ENCODE peak calls at places on chromosomes 6 and 20, in four cellular contexts. One of them, this sample, is unnamed.

GRCh38 chr6:1554881-1555569 is 54.7 kb upstream of the FOXC1 start:
- DNase-seq in brain microvascular endothelial cell: peak
- DNase-seq in heart right ventricle: peak
- DNase-seq in A549: peak
- DNase-seq in this sample: peak

GRCh38 chr6:144006731-144007454 is 1.2 kb downstream of the PLAGL1 start:
- DNase-seq in brain microvascular endothelial cell: peak
- DNase-seq in heart right ventricle: no peak
- DNase-seq in A549: peak
- DNase-seq in this sample: peak

GRCh38 chr6:143607959-143608358 is 69.8 kb upstream of the PHACTR2 start:
- DNase-seq in brain microvascular endothelial cell: no peak
- DNase-seq in heart right ventricle: no peak
- DNase-seq in A549: no peak
- DNase-seq in this sample: no peak

GRCh38 chr6:91812596-91813274 is 1225.9 kb upstream of the MAP3K7 start:
- DNase-seq in brain microvascular endothelial cell: no peak
- DNase-seq in heart right ventricle: no peak
- DNase-seq in A549: no peak
- DNase-seq in this sample: no peak

GRCh38 chr20:47262365-47263013 is 94.0 kb downstream of the ZMYND8 start:
- DNase-seq in brain microvascular endothelial cell: no peak
- DNase-seq in heart right ventricle: no peak
- DNase-seq in A549: no peak
- DNase-seq in this sample: no peak

GRCh38 chr6:85516168-85516567 is 66.3 kb downstream of the NT5E start:
- DNase-seq in brain microvascular endothelial cell: no peak
- DNase-seq in heart right ventricle: no peak
- DNase-seq in A549: no peak
- DNase-seq in this sample: no peak

GRCh38 chr6:7108964-7109836 is 1.4 kb downstream of the RREB1 start:
- DNase-seq in brain microvascular endothelial cell: peak
- DNase-seq in heart right ventricle: peak
- DNase-seq in A549: peak
- DNase-seq in this sample: peak

GRCh38 chr20:50050660-50051308 is 62.2 kb downstream of the UBE2V1 start:
- DNase-seq in brain microvascular endothelial cell: no peak
- DNase-seq in heart right ventricle: no peak
- DNase-seq in A549: no peak
- DNase-seq in this sample: no peak

GRCh38 chr6:28980797-28981390 is 24.2 kb downstream of the ZNF311 start:
- DNase-seq in brain microvascular endothelial cell: peak
- DNase-seq in heart right ventricle: no peak
- DNase-seq in A549: peak
- DNase-seq in this sample: peak

GRCh38 chr20:21125072-21125848 is 622 bp upstream of the KIZ start:
- DNase-seq in brain microvascular endothelial cell: peak
- DNase-seq in heart right ventricle: peak
- DNase-seq in A549: peak
- DNase-seq in this sample: peak

GRCh38 chr6:88880021-88880420 is 83.4 kb downstream of the RNGTT start:
- DNase-seq in brain microvascular endothelial cell: no peak
- DNase-seq in heart right ventricle: no peak
- DNase-seq in A549: no peak
- DNase-seq in this sample: no peak

GRCh38 chr6:38169221-38169674 is 349.7 kb downstream of the ZFAND3 start:
- DNase-seq in brain microvascular endothelial cell: no peak
- DNase-seq in heart right ventricle: no peak
- DNase-seq in A549: no peak
- DNase-seq in this sample: no peak

GRCh38 chr6:53530346-53530745 is 14.6 kb downstream of the GCLC start:
- DNase-seq in brain microvascular endothelial cell: peak
- DNase-seq in heart right ventricle: no peak
- DNase-seq in A549: no peak
- DNase-seq in this sample: no peak

GRCh38 chr20:58312836-58313235 is 3.3 kb downstream of the RAB22A start:
- DNase-seq in brain microvascular endothelial cell: no peak
- DNase-seq in heart right ventricle: no peak
- DNase-seq in A549: no peak
- DNase-seq in this sample: no peak

DNA sequence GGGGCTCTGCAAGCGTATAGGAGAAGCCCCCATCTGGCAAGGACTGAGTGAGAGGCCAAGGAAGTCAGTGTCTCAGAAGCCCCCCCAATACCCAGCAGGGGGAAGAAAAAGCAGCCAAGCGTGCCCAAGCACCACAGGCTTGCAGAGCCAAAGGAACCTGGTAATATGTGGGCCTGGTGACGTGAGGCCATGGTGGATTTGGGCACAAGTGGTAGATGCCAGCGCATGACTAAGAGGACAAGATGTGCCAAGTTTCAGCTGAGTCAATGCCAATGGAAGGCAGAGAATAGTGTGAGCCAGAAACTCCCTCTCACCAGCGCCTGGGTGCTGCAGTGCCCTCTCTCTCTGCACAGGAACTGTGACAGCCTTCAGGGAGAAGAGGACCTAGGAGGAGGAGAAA is 110.0 kb downstream of the QRSL1 start:
- DNase-seq in brain microvascular endothelial cell: no peak
- DNase-seq in heart right ventricle: peak
- DNase-seq in A549: peak
- DNase-seq in this sample: no peak
- H3K4me3 ChIP-seq in brain microvascular endothelial cell: no peak
- H3K4me3 ChIP-seq in heart right ventricle: no peak
- H3K4me3 ChIP-seq in A549: no peak
- H3K4me3 ChIP-seq in this sample: no peak

GRCh38 chr20:11906626-11907480 is 10.8 kb upstream of the BTBD3 start:
- DNase-seq in brain microvascular endothelial cell: no peak
- DNase-seq in heart right ventricle: no peak
- DNase-seq in A549: no peak
- DNase-seq in this sample: no peak

GRCh38 chr20:11912664-11913415 is 4.9 kb upstream of the BTBD3 start:
- DNase-seq in brain microvascular endothelial cell: no peak
- DNase-seq in heart right ventricle: no peak
- DNase-seq in A549: no peak
- DNase-seq in this sample: no peak

GRCh38 chr20:11907621-11908020 is 10.1 kb upstream of the BTBD3 start:
- DNase-seq in brain microvascular endothelial cell: no peak
- DNase-seq in heart right ventricle: no peak
- DNase-seq in A549: no peak
- DNase-seq in this sample: no peak

GRCh38 chr20:11917663-11918062 is at the start of gene BTBD3:
- DNase-seq in brain microvascular endothelial cell: peak
- DNase-seq in heart right ventricle: peak
- DNase-seq in A549: no peak
- DNase-seq in this sample: peak

DNA sequence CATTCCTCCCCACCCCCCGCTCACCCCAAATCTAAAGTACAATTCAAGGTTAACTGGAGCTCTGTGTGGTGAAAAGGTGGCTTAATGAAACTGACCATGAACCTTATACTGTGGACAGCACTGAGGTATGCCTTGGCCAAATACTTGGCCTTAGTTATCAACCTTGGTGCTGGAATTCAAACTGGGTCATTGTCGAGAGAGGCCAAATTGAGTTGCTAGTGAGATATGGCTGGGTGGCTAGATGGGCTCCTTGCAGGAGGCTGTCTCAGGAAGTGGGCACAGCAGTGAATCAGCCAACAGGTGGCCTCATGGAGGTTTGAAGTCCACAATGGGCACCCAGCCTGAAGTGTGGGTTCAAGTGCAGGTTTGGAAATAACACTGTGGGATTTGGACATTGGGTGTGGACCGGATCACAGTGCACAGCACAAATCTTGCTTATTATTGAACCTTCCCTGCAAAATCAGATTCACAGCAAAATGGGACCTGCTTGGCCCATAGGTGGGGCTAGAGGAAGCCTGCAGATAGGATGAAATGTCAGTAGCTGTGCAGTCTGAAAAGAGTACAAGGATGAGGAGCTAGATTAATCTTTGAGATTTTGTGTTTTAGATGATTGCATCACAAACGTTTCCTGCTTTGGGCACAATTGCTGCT is 5.6 kb upstream of the BTBD3 start:
- DNase-seq in brain microvascular endothelial cell: no peak
- DNase-seq in heart right ventricle: no peak
- DNase-seq in A549: peak
- DNase-seq in this sample: no peak
- H3K27ac ChIP-seq in brain microvascular endothelial cell: no peak
- H3K27ac ChIP-seq in heart right ventricle: no peak
- H3K27ac ChIP-seq in A549: no peak
- H3K27ac ChIP-seq in this sample: no peak

DNA sequence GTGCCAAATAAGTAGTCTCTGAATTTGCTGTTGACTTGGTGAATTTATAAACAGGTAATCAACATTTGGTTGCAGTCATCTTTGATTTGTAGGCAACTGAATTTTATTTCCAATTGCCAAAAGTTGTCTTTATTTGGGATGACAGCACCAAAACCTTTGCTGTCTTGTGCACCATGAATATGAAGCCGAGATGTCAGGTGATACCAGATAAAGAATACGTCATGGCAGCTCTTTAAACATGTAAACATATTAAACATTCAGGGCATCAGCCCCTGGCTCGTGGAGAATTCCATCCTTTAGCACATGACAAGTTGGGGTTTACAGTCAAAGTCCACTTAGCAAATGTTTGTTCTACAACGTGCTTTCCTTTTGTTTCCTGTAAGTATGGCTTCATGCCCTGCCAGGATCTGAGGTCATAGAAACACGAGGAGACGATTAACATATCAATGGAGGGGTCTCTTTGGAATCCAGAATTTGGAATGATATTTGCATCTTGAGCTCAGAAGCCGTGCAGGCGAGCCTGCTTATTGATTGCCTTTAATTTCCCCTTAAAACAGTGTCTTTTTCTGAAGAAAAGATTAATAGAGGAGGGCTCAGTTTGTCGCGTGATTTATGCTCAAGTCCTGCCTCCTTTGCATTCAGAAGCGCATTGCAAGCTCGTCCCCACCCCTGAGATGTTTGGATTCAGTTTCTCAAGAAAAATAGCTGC is 170.2 kb upstream of the ZNF217 start:
- DNase-seq in brain microvascular endothelial cell: peak
- DNase-seq in heart right ventricle: no peak
- DNase-seq in A549: peak
- DNase-seq in this sample: peak
- H3K4me3 ChIP-seq in brain microvascular endothelial cell: no peak
- H3K4me3 ChIP-seq in heart right ventricle: no peak
- H3K4me3 ChIP-seq in A549: peak
- H3K4me3 ChIP-seq in this sample: no peak

GRCh38 chr6:139520321-139520768 is 145.9 kb upstream of the CITED2 start:
- DNase-seq in brain microvascular endothelial cell: no peak
- DNase-seq in heart right ventricle: no peak
- DNase-seq in A549: no peak
- DNase-seq in this sample: no peak

GRCh38 chr6:139522471-139523220 is 148.2 kb upstream of the CITED2 start:
- DNase-seq in brain microvascular endothelial cell: no peak
- DNase-seq in heart right ventricle: no peak
- DNase-seq in A549: no peak
- DNase-seq in this sample: no peak

GRCh38 chr6:139523986-139524385 is 149.5 kb upstream of the CITED2 start:
- DNase-seq in brain microvascular endothelial cell: no peak
- DNase-seq in heart right ventricle: no peak
- DNase-seq in A549: no peak
- DNase-seq in this sample: no peak

GRCh38 chr6:139521338-139521737 is 146.9 kb upstream of the CITED2 start:
- DNase-seq in brain microvascular endothelial cell: no peak
- DNase-seq in heart right ventricle: no peak
- DNase-seq in A549: no peak
- DNase-seq in this sample: no peak

GRCh38 chr6:139525415-139525814 is 151.0 kb upstream of the CITED2 start:
- DNase-seq in brain microvascular endothelial cell: no peak
- DNase-seq in heart right ventricle: no peak
- DNase-seq in A549: no peak
- DNase-seq in this sample: no peak
- H3K27ac ChIP-seq in brain microvascular endothelial cell: no peak
- H3K27ac ChIP-seq in heart right ventricle: no peak
- H3K27ac ChIP-seq in A549: no peak
- H3K27ac ChIP-seq in this sample: no peak